ENCODE peak calls at places on chromosomes 3 and 15, in nine cellular contexts. D, J, P, K, B, V, F, G and A are unnamed samples.

GRCh38 chr3:196942915-196943277 is 568 bp upstream of the NCBP2 start:
- DNase-seq in D (no peak), J (no peak), P (no peak), K (no peak), B (no peak), V (peak; percentile 37), F (no peak), G (peak; percentile 17), A (peak; percentile 46)

GRCh38 chr3:94374439-94375161 is 311.7 kb downstream of the NSUN3 start:
- DNase-seq in D (no peak), J (no peak), P (no peak), K (no peak), B (no peak), V (no peak), F (no peak), G (no peak), A (no peak)

GRCh38 chr15:67166280-67167009 is 88.0 kb downstream of the AAGAB start:
- DNase-seq in D (no peak), J (peak; percentile 47), P (no peak), K (no peak), B (no peak), V (no peak), F (no peak), G (no peak), A (no peak)

GRCh38 chr3:48519244-48519643 is 15.3 kb upstream of the SHISA5 start:
- DNase-seq in D (no peak), J (no peak), P (no peak), K (no peak), B (no peak), V (no peak), F (no peak), G (no peak), A (no peak)

GRCh38 chr15:63094495-63094931 is 27.1 kb upstream of the LACTB start:
- DNase-seq in D (peak; percentile 58), J (no peak), P (peak; percentile 56), K (peak; percentile 65), B (peak; percentile 80), V (peak; percentile 42), F (no peak), G (no peak), A (peak; percentile 58)

GRCh38 chr3:105067361-105067760 is 299.3 kb upstream of the ALCAM start:
- DNase-seq in D (no peak), J (peak; percentile 86), P (no peak), K (no peak), B (no peak), V (no peak), F (no peak), G (no peak), A (no peak)

GRCh38 chr15:51038258-51039042 is 56.3 kb downstream of the TNFAIP8L3 start:
- DNase-seq in D (no peak), J (peak; percentile 89), P (no peak), K (no peak), B (no peak), V (no peak), F (no peak), G (no peak), A (no peak)

GRCh38 chr3:113698891-113699465 is 2.5 kb upstream of the USF3 start:
- DNase-seq in D (no peak), J (peak; percentile 35), P (no peak), K (no peak), B (no peak), V (peak; percentile 52), F (no peak), G (no peak), A (peak; percentile 14)

GRCh38 chr3:2465842-2466241 is 367.2 kb downstream of the CNTN4 start:
- DNase-seq in D (no peak), J (no peak), P (no peak), K (no peak), B (no peak), V (no peak), F (no peak), G (no peak), A (no peak)

GRCh38 chr3:126543457-126544090 is 15.2 kb downstream of the C3orf22 start:
- DNase-seq in D (no peak), J (no peak), P (no peak), K (peak; percentile 21), B (no peak), V (no peak), F (peak; percentile 10), G (no peak), A (no peak)

GRCh38 chr3:131806736-131807135 is 228.1 kb downstream of the CPNE4 start:
- DNase-seq in D (no peak), J (no peak), P (no peak), K (no peak), B (no peak), V (no peak), F (no peak), G (no peak), A (no peak)

GRCh38 chr3:133996251-133996661 is 33.5 kb downstream of the SLCO2A1 start:
- DNase-seq in D (no peak), J (peak; percentile 34), P (no peak), K (peak; percentile 52), B (no peak), V (no peak), F (no peak), G (no peak), A (no peak)

GRCh38 chr3:4356642-4357041 is 53.5 kb downstream of the SETMAR start:
- DNase-seq in D (no peak), J (no peak), P (no peak), K (no peak), B (no peak), V (no peak), F (no peak), G (no peak), A (no peak)

GRCh38 chr3:190865419-190865818 is 2.9 kb upstream of the GMNC start:
- DNase-seq in D (no peak), J (no peak), P (no peak), K (no peak), B (no peak), V (no peak), F (no peak), G (no peak), A (no peak)

GRCh38 chr3:161035711-161036110 is 69.4 kb downstream of the B3GALNT1 start:
- DNase-seq in D (no peak), J (no peak), P (no peak), K (no peak), B (peak; percentile 74), V (no peak), F (no peak), G (no peak), A (peak; percentile 85)

GRCh38 chr3:127680146-127680661 is 7.5 kb downstream of the ABTB1 start:
- DNase-seq in D (no peak), J (no peak), P (no peak), K (peak; percentile 35), B (no peak), V (no peak), F (peak; percentile 24), G (no peak), A (no peak)

GRCh38 chr3:129793947-129794318 is 99.6 kb downstream of the TMCC1 start:
- DNase-seq in D (no peak), J (peak; percentile 49), P (no peak), K (no peak), B (no peak), V (no peak), F (no peak), G (peak; percentile 35), A (no peak)
- H3K4me3 ChIP-seq in D (no peak overlapping the region), J (peak overlapping the region; percentile 47), P (peak overlapping the region; percentile 49), K (no peak overlapping the region), B (no peak overlapping the region), V (no peak overlapping the region), F (no peak overlapping the region), G (no peak overlapping the region), A (peak overlapping the region; percentile 42)

GRCh38 chr3:16444344-16444743 is 69.2 kb downstream of the RFTN1 start:
- DNase-seq in D (no peak), J (no peak), P (no peak), K (peak; percentile 76), B (no peak), V (no peak), F (no peak), G (no peak), A (no peak)

GRCh38 chr3:16452265-16452664 is 61.2 kb downstream of the RFTN1 start:
- DNase-seq in D (no peak), J (peak; percentile 82), P (no peak), K (peak; percentile 57), B (no peak), V (peak; percentile 42), F (no peak), G (no peak), A (peak; percentile 56)

GRCh38 chr3:16447156-16447555 is 66.3 kb downstream of the RFTN1 start:
- DNase-seq in D (no peak), J (no peak), P (no peak), K (no peak), B (no peak), V (no peak), F (no peak), G (no peak), A (no peak)

GRCh38 chr3:16449369-16449768 is 64.1 kb downstream of the RFTN1 start:
- DNase-seq in D (no peak), J (no peak), P (no peak), K (no peak), B (no peak), V (no peak), F (no peak), G (no peak), A (no peak)

DNA sequence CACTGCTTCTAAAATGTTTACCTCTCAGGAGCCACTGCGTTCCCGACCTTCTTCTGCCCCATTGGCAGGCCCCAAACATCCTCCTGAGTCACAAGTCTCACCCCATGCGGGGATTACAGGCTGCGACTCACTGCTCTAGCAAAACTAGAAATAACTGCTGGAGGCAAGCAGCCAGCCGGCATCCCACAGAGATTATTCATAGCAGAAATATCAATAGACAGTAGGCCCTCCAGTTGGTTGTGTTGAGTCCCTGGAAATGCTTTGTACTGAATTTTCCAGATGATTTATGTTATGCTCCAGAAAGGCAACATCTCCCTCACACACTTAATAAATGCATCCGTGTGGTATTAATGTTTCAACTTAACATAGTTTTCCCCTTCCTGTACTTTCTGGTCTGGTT is 64.8 kb downstream of the RFTN1 start:
- DNase-seq in D (peak; percentile 89), J (peak; percentile 96), P (peak; percentile 46), K (peak; percentile 91), B (peak; percentile 96), V (peak; percentile 95), F (peak; percentile 31), G (peak; percentile 87), A (peak; percentile 92)
- H3K4me3 ChIP-seq in D (no peak overlapping the region), J (no peak overlapping the region), P (no peak overlapping the region), K (no peak overlapping the region), B (no peak overlapping the region), V (no peak overlapping the region), F (no peak overlapping the region), G (no peak overlapping the region), A (no peak overlapping the region)

GRCh38 chr3:25455316-25456232 is 27.5 kb downstream of the RARB start:
- DNase-seq in D (no peak), J (no peak), P (no peak), K (peak; percentile 50), B (peak; percentile 67), V (no peak), F (no peak), G (peak; percentile 46), A (peak; percentile 40)
- H3K4me3 ChIP-seq in D (no peak overlapping the region), J (no peak overlapping the region), P (no peak overlapping the region), K (no peak overlapping the region), B (peak overlapping the region; percentile 13), V (no peak overlapping the region), F (no peak overlapping the region), G (no peak overlapping the region), A (no peak overlapping the region)

DNA sequence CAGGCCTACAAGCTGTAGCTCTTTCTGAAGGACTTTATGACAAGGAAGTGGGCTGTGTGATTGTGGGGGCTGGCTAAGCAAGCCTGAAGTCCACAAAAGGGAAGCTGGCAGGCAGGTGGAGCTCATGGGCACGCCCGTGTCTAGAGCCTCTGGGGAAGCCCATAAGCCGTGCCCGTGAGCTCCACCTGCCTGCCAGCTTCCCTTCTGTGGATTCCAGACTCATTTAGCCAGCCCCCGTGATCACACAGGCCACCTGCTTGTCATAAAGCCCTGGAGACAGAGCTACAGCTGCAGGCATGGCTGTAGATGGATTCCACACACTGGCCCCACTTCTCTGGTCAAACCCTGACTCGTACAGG is 15.2 kb downstream of the EFCC1 start:
- DNase-seq in D (no peak), J (peak; percentile 50), P (no peak), K (no peak), B (no peak), V (no peak), F (peak; percentile 63), G (no peak), A (no peak)
- H3K4me3 ChIP-seq in D (no peak overlapping the region), J (no peak overlapping the region), P (no peak overlapping the region), K (no peak overlapping the region), B (no peak overlapping the region), V (no peak overlapping the region), F (no peak overlapping the region), G (no peak overlapping the region), A (no peak overlapping the region)